ENCODE peak calls at places on chromosome 15, in ten cellular contexts. W, X, T, Y, O, M, N, L, J and E are unnamed samples.

GRCh38 chr15:30023798-30024295 is 58.9 kb upstream of the GOLGA8J start:
- DNase-seq in M (no peak), X (no peak), Y (peak), T (no peak), N (no peak), J (peak), W (no peak), O (no peak), L (no peak), E (no peak)

GRCh38 chr15:73936181-73936580 is 9.9 kb downstream of the LOXL1 start:
- DNase-seq in T (no peak), L (no peak), Y (no peak), J (peak), W (no peak), X (no peak), N (no peak), M (no peak), O (no peak), E (no peak)

GRCh38 chr15:49155834-49156627 is 632 bp upstream of the COPS2 start:
- DNase-seq in Y (peak), L (no peak), T (no peak), X (no peak), O (no peak), J (no peak), M (no peak), W (no peak), N (peak), E (no peak)

GRCh38 chr15:85854345-85855097 is 59.8 kb upstream of the KLHL25 start:
- DNase-seq in Y (peak), T (peak), O (no peak), N (peak), M (peak), J (peak), W (peak), X (no peak), L (peak), E (peak)

GRCh38 chr15:90685688-90686434 is 31.3 kb upstream of the BLM start:
- DNase-seq in O (no peak), M (peak), T (no peak), W (no peak), N (no peak), L (no peak), J (no peak), X (no peak), Y (no peak), E (no peak)

GRCh38 chr15:67370206-67370954 is 115.8 kb downstream of the IQCH start:
- DNase-seq in M (no peak), J (no peak), O (no peak), T (no peak), X (no peak), W (no peak), L (no peak), N (no peak), Y (no peak), E (no peak)

GRCh38 chr15:66573348-66573718 is 7.5 kb upstream of the LCTL start:
- DNase-seq in X (no peak), J (no peak), M (no peak), N (no peak), T (no peak), W (no peak), O (no peak), Y (no peak), L (no peak), E (no peak)

GRCh38 chr15:67064607-67065530 is 533 bp upstream of the SMAD3 start:
- DNase-seq in O (no peak), M (peak), X (no peak), T (no peak), J (no peak), N (no peak), L (no peak), W (no peak), Y (no peak), E (no peak)